ENCODE peak calls at places on chromosomes 1 and 21, in seven cellular contexts. L, T, F, D, A, Y and S are unnamed samples.

GRCh38 chr1:5909576-5910275 is 82.5 kb downstream of the NPHP4 start:
- ATAC-seq in A (no peak), T (no peak), F (no peak), L (no peak), Y (no peak), D (no peak), S (no peak)

GRCh38 chr1:217333939-217334338 is 297.0 kb downstream of the GPATCH2 start:
- ATAC-seq in F (no peak), L (peak; percentile 17), Y (no peak), T (no peak), A (peak; percentile 14), D (peak; percentile 11), S (no peak)

GRCh38 chr1:114033219-114033706 is 54.0 kb downstream of the OLFML3 start:
- ATAC-seq in D (no peak), F (no peak), L (peak; percentile 36), Y (no peak), A (no peak), T (peak; percentile 38), S (no peak)

GRCh38 chr1:37410815-37411214 is 63.6 kb upstream of the ZC3H12A start:
- ATAC-seq in L (peak; percentile 40), D (no peak), Y (no peak), T (peak; percentile 63), F (no peak), A (no peak), S (no peak)

GRCh38 chr1:11952455-11953109 is 18.1 kb downstream of the PLOD1 start:
- ATAC-seq in T (no peak), L (peak; percentile 25), A (peak; percentile 43), D (peak; percentile 63), F (no peak), Y (no peak), S (no peak)

GRCh38 chr1:55698136-55698535 is 483.0 kb upstream of the USP24 start:
- ATAC-seq in L (no peak), T (no peak), Y (no peak), D (no peak), A (no peak), F (no peak), S (no peak)

GRCh38 chr21:34615487-34615814 is 538 bp upstream of the RCAN1 start:
- ATAC-seq in Y (peak; percentile 16), L (no peak), D (no peak), F (no peak), T (peak; percentile 49), A (peak; percentile 16), S (no peak)

GRCh38 chr1:84847253-84848247 is 45.5 kb downstream of the LPAR3 start:
- ATAC-seq in D (peak; percentile 93), A (peak; percentile 32), Y (no peak), L (peak; percentile 92), F (peak; percentile 50), T (peak; percentile 84), S (peak; percentile 81)

GRCh38 chr1:179177614-179178013 is 51.9 kb downstream of the ABL2 start:
- ATAC-seq in L (no peak), A (no peak), D (no peak), Y (no peak), F (no peak), T (no peak), S (no peak)

GRCh38 chr1:92859400-92860039 is 27.7 kb downstream of the RPL5 start:
- ATAC-seq in L (no peak), T (peak; percentile 33), D (peak; percentile 63), A (no peak), F (peak; percentile 51), Y (no peak), S (no peak)

GRCh38 chr1:37255111-37255795 is 219.1 kb upstream of the ZC3H12A start:
- ATAC-seq in F (no peak), T (peak; percentile 56), L (no peak), D (no peak), Y (no peak), A (no peak), S (peak; percentile 39)

GRCh38 chr1:108503062-108503740 is 53.1 kb downstream of the NBPF6 start:
- ATAC-seq in D (no peak), F (no peak), T (no peak), L (peak; percentile 53), Y (no peak), A (no peak), S (no peak)

GRCh38 chr21:41521489-41522027 is 13.6 kb upstream of the TMPRSS2 start:
- ATAC-seq in F (no peak), D (no peak), L (no peak), Y (peak; percentile 58), A (no peak), T (peak; percentile 64), S (no peak)

GRCh38 chr1:4494558-4494957 is 159.9 kb upstream of the AJAP1 start:
- ATAC-seq in F (no peak), D (peak; percentile 84), L (peak; percentile 33), A (no peak), Y (no peak), T (no peak), S (no peak)

GRCh38 chr21:42624095-42624830 is 29.2 kb upstream of the PDE9A start:
- ATAC-seq in Y (no peak), F (no peak), D (no peak), L (peak; percentile 57), A (no peak), T (peak; percentile 75), S (no peak)

GRCh38 chr1:100090471-100090870 is 42.3 kb downstream of the SASS6 start:
- ATAC-seq in D (no peak), L (no peak), A (no peak), Y (no peak), F (no peak), T (no peak), S (no peak)

GRCh38 chr1:16012590-16013219 is 5.1 kb downstream of the HSPB7 start:
- ATAC-seq in Y (peak; percentile 37), A (no peak), F (peak; percentile 59), D (peak; percentile 40), T (peak; percentile 85), L (peak; percentile 77), S (peak; percentile 66)